ENCODE peak calls at places on chromosomes 1 and 21, in six cellular contexts. One of them, this sample, is unnamed.

GRCh38 chr1:157198619-157199420 is 60.6 kb upstream of the ETV3 start:
- DNase-seq in transverse colon: no peak
- DNase-seq in heart left ventricle: no peak
- DNase-seq in esophagus squamous epithelium: no peak
- DNase-seq in endothelial cell of umbilical vein: no peak
- DNase-seq in right lobe of liver: no peak
- DNase-seq in this sample: no peak

GRCh38 chr1:57167997-57168396 is 202.2 kb upstream of the C8B start:
- DNase-seq in heart left ventricle: no peak
- DNase-seq in esophagus squamous epithelium: no peak
- DNase-seq in right lobe of liver: no peak
- DNase-seq in transverse colon: no peak
- DNase-seq in endothelial cell of umbilical vein: no peak
- DNase-seq in this sample: no peak

GRCh38 chr1:7827134-7827955 is 25.5 kb downstream of the UTS2 start:
- DNase-seq in esophagus squamous epithelium: no peak
- DNase-seq in endothelial cell of umbilical vein: peak
- DNase-seq in transverse colon: no peak
- DNase-seq in right lobe of liver: no peak
- DNase-seq in heart left ventricle: peak
- DNase-seq in this sample: no peak

GRCh38 chr1:27161594-27161993 is 6.7 kb upstream of the SLC9A1 start:
- DNase-seq in right lobe of liver: no peak
- DNase-seq in esophagus squamous epithelium: no peak
- DNase-seq in transverse colon: peak
- DNase-seq in endothelial cell of umbilical vein: peak
- DNase-seq in heart left ventricle: no peak
- DNase-seq in this sample: no peak

GRCh38 chr1:82994866-82995370 is 1004.0 kb downstream of the TTLL7 start:
- DNase-seq in transverse colon: no peak
- DNase-seq in endothelial cell of umbilical vein: no peak
- DNase-seq in heart left ventricle: no peak
- DNase-seq in esophagus squamous epithelium: no peak
- DNase-seq in right lobe of liver: no peak
- DNase-seq in this sample: no peak

GRCh38 chr21:44911066-44911383 is 9.7 kb downstream of the ITGB2 start:
- DNase-seq in endothelial cell of umbilical vein: no peak
- DNase-seq in transverse colon: no peak
- DNase-seq in right lobe of liver: no peak
- DNase-seq in heart left ventricle: no peak
- DNase-seq in esophagus squamous epithelium: no peak
- DNase-seq in this sample: no peak

GRCh38 chr1:117147856-117148588 is 26.5 kb upstream of the TRIM45 start:
- DNase-seq in esophagus squamous epithelium: no peak
- DNase-seq in right lobe of liver: no peak
- DNase-seq in heart left ventricle: no peak
- DNase-seq in endothelial cell of umbilical vein: no peak
- DNase-seq in transverse colon: no peak
- DNase-seq in this sample: no peak

GRCh38 chr1:45012639-45013278 is 705 bp downstream of the UROD start:
- DNase-seq in transverse colon: peak
- DNase-seq in heart left ventricle: peak
- DNase-seq in esophagus squamous epithelium: no peak
- DNase-seq in endothelial cell of umbilical vein: peak
- DNase-seq in right lobe of liver: peak
- DNase-seq in this sample: peak

GRCh38 chr1:7293702-7294630 is 477.1 kb upstream of the VAMP3 start:
- DNase-seq in esophagus squamous epithelium: no peak
- DNase-seq in endothelial cell of umbilical vein: no peak
- DNase-seq in heart left ventricle: no peak
- DNase-seq in right lobe of liver: no peak
- DNase-seq in transverse colon: no peak
- DNase-seq in this sample: no peak

GRCh38 chr1:37410815-37411214 is 63.6 kb upstream of the ZC3H12A start:
- DNase-seq in transverse colon: no peak
- DNase-seq in esophagus squamous epithelium: no peak
- DNase-seq in right lobe of liver: no peak
- DNase-seq in endothelial cell of umbilical vein: peak
- DNase-seq in heart left ventricle: no peak
- DNase-seq in this sample: no peak

GRCh38 chr1:107198581-107198980 is 57.7 kb downstream of the NTNG1 start:
- DNase-seq in right lobe of liver: no peak
- DNase-seq in endothelial cell of umbilical vein: no peak
- DNase-seq in transverse colon: no peak
- DNase-seq in esophagus squamous epithelium: no peak
- DNase-seq in heart left ventricle: no peak
- DNase-seq in this sample: no peak

GRCh38 chr1:57517587-57518397 is 93.9 kb upstream of the DAB1 start:
- DNase-seq in endothelial cell of umbilical vein: no peak
- DNase-seq in esophagus squamous epithelium: no peak
- DNase-seq in heart left ventricle: no peak
- DNase-seq in right lobe of liver: no peak
- DNase-seq in transverse colon: no peak
- DNase-seq in this sample: no peak

GRCh38 chr21:31198575-31198974 is 145.5 kb downstream of the TIAM1 start:
- DNase-seq in esophagus squamous epithelium: no peak
- DNase-seq in endothelial cell of umbilical vein: peak
- DNase-seq in heart left ventricle: no peak
- DNase-seq in right lobe of liver: no peak
- DNase-seq in transverse colon: no peak
- DNase-seq in this sample: no peak

GRCh38 chr1:23627065-23627464 is 64.5 kb upstream of the RPL11 start:
- DNase-seq in right lobe of liver: no peak
- DNase-seq in transverse colon: peak
- DNase-seq in heart left ventricle: no peak
- DNase-seq in endothelial cell of umbilical vein: no peak
- DNase-seq in esophagus squamous epithelium: no peak
- DNase-seq in this sample: no peak

GRCh38 chr21:43801006-43801783 is 11.8 kb downstream of the RRP1 start:
- DNase-seq in right lobe of liver: no peak
- DNase-seq in transverse colon: no peak
- DNase-seq in heart left ventricle: no peak
- DNase-seq in esophagus squamous epithelium: no peak
- DNase-seq in endothelial cell of umbilical vein: no peak
- DNase-seq in this sample: no peak

GRCh38 chr1:111804736-111805135 is 49.0 kb downstream of the DDX20 start:
- DNase-seq in heart left ventricle: no peak
- DNase-seq in endothelial cell of umbilical vein: no peak
- DNase-seq in transverse colon: no peak
- DNase-seq in right lobe of liver: no peak
- DNase-seq in esophagus squamous epithelium: no peak
- DNase-seq in this sample: no peak

GRCh38 chr1:25030674-25031589 is 100.9 kb upstream of the RUNX3 start:
- DNase-seq in transverse colon: peak
- DNase-seq in heart left ventricle: no peak
- DNase-seq in right lobe of liver: no peak
- DNase-seq in esophagus squamous epithelium: no peak
- DNase-seq in endothelial cell of umbilical vein: no peak
- DNase-seq in this sample: no peak

GRCh38 chr1:243855616-243856318 is 5.7 kb upstream of the AKT3 start:
- DNase-seq in esophagus squamous epithelium: no peak
- DNase-seq in heart left ventricle: no peak
- DNase-seq in right lobe of liver: no peak
- DNase-seq in transverse colon: no peak
- DNase-seq in endothelial cell of umbilical vein: no peak
- DNase-seq in this sample: no peak

GRCh38 chr1:175216444-175216843 is 23.9 kb upstream of the KIAA0040 start:
- DNase-seq in endothelial cell of umbilical vein: no peak
- DNase-seq in transverse colon: no peak
- DNase-seq in esophagus squamous epithelium: no peak
- DNase-seq in heart left ventricle: no peak
- DNase-seq in right lobe of liver: no peak
- DNase-seq in this sample: no peak

GRCh38 chr1:1779691-1780597 is 1.7 kb upstream of the NADK start:
- DNase-seq in endothelial cell of umbilical vein: no peak
- DNase-seq in esophagus squamous epithelium: no peak
- DNase-seq in right lobe of liver: peak
- DNase-seq in heart left ventricle: peak
- DNase-seq in transverse colon: peak
- DNase-seq in this sample: no peak

GRCh38 chr1:1777510-1777909 is 760 bp downstream of the NADK start:
- DNase-seq in right lobe of liver: no peak
- DNase-seq in transverse colon: no peak
- DNase-seq in heart left ventricle: peak
- DNase-seq in esophagus squamous epithelium: no peak
- DNase-seq in endothelial cell of umbilical vein: no peak
- DNase-seq in this sample: peak

GRCh38 chr1:1778827-1779675 is 781 bp upstream of the NADK start:
- DNase-seq in transverse colon: peak
- DNase-seq in endothelial cell of umbilical vein: no peak
- DNase-seq in heart left ventricle: peak
- DNase-seq in right lobe of liver: peak
- DNase-seq in esophagus squamous epithelium: peak
- DNase-seq in this sample: peak

GRCh38 chr1:1776672-1777393 is 1.4 kb downstream of the NADK start:
- DNase-seq in transverse colon: no peak
- DNase-seq in heart left ventricle: no peak
- DNase-seq in esophagus squamous epithelium: no peak
- DNase-seq in right lobe of liver: no peak
- DNase-seq in endothelial cell of umbilical vein: no peak
- DNase-seq in this sample: no peak

GRCh38 chr1:1777950-1778826 is at the start of gene NADK:
- DNase-seq in transverse colon: peak
- DNase-seq in endothelial cell of umbilical vein: peak
- DNase-seq in heart left ventricle: peak
- DNase-seq in esophagus squamous epithelium: no peak
- DNase-seq in right lobe of liver: peak
- DNase-seq in this sample: no peak
- TF ChIP-seq POLR2A in transverse colon: no peak
- TF ChIP-seq POLR2A in endothelial cell of umbilical vein: peak
- TF ChIP-seq POLR2A in heart left ventricle: no peak
- TF ChIP-seq POLR2A in esophagus squamous epithelium: no peak
- TF ChIP-seq POLR2A in right lobe of liver: peak
- TF ChIP-seq POLR2A in this sample: peak

GRCh38 chr1:8858112-8858668 is 20.3 kb downstream of the ENO1 start:
- DNase-seq in heart left ventricle: peak
- DNase-seq in transverse colon: no peak
- DNase-seq in right lobe of liver: no peak
- DNase-seq in esophagus squamous epithelium: no peak
- DNase-seq in endothelial cell of umbilical vein: peak
- DNase-seq in this sample: no peak
- TF ChIP-seq POLR2A in heart left ventricle: no peak
- TF ChIP-seq POLR2A in transverse colon: no peak
- TF ChIP-seq POLR2A in right lobe of liver: no peak
- TF ChIP-seq POLR2A in esophagus squamous epithelium: no peak
- TF ChIP-seq POLR2A in endothelial cell of umbilical vein: peak
- TF ChIP-seq POLR2A in this sample: no peak

DNA sequence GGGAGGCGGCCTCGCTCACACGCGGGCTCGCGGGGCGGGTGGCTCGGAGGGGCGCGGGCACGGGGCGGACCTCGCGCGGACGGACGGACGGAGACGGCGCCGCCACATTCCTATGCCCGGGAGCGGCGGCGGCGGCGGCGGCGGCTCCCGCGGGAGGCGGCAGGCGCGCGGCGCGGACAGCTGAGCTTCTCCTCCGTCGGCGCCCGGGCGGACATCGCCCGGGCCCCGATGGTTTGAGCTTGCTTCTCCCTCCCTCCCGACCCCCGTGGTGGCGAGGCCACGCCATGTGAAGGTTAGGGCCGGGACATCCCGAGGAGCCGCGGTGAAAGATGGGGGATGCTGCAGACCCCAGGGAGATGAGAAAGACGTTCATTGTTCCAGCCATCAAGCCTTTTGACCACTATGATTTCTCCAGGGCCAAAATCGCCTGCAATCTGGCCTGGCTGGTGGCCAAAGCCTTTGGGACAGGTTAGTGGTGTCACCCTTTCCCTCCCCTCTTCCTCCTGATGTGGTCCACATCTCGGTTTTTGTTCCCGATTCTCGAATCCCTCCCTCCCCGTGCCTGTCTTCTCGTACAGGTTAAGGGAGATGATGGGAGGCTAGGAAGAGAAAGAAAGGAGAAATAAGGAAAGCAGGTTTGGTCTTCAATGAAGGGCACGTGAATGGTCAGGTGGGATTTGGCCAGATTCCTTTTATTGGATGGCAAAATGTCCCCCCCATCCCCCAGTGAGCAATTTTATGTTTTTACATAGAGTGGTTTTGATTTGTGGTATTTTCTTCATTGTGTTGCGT is 1.0 kb downstream of the CAMSAP2 start:
- DNase-seq in transverse colon: peak
- DNase-seq in endothelial cell of umbilical vein: peak
- DNase-seq in heart left ventricle: peak
- DNase-seq in esophagus squamous epithelium: no peak
- DNase-seq in right lobe of liver: peak
- DNase-seq in this sample: peak
- TF ChIP-seq POLR2A in transverse colon: no peak
- TF ChIP-seq POLR2A in endothelial cell of umbilical vein: peak
- TF ChIP-seq POLR2A in heart left ventricle: no peak
- TF ChIP-seq POLR2A in esophagus squamous epithelium: no peak
- TF ChIP-seq POLR2A in right lobe of liver: no peak
- TF ChIP-seq POLR2A in this sample: no peak

GRCh38 chr1:203629509-203630082 is 3.0 kb downstream of the ATP2B4 start:
- DNase-seq in esophagus squamous epithelium: no peak
- DNase-seq in right lobe of liver: peak
- DNase-seq in endothelial cell of umbilical vein: peak
- DNase-seq in heart left ventricle: peak
- DNase-seq in transverse colon: peak
- DNase-seq in this sample: peak

GRCh38 chr1:203628997-203629508 is 2.4 kb downstream of the ATP2B4 start:
- DNase-seq in heart left ventricle: no peak
- DNase-seq in right lobe of liver: no peak
- DNase-seq in esophagus squamous epithelium: no peak
- DNase-seq in transverse colon: no peak
- DNase-seq in endothelial cell of umbilical vein: peak
- DNase-seq in this sample: no peak

GRCh38 chr1:203627819-203628184 is 1.2 kb downstream of the ATP2B4 start:
- DNase-seq in heart left ventricle: no peak
- DNase-seq in esophagus squamous epithelium: no peak
- DNase-seq in endothelial cell of umbilical vein: peak
- DNase-seq in right lobe of liver: no peak
- DNase-seq in transverse colon: peak
- DNase-seq in this sample: no peak

GRCh38 chr1:203626910-203627246 is 246 bp downstream of the ATP2B4 start:
- DNase-seq in endothelial cell of umbilical vein: no peak
- DNase-seq in right lobe of liver: no peak
- DNase-seq in heart left ventricle: no peak
- DNase-seq in transverse colon: no peak
- DNase-seq in esophagus squamous epithelium: no peak
- DNase-seq in this sample: no peak

DNA sequence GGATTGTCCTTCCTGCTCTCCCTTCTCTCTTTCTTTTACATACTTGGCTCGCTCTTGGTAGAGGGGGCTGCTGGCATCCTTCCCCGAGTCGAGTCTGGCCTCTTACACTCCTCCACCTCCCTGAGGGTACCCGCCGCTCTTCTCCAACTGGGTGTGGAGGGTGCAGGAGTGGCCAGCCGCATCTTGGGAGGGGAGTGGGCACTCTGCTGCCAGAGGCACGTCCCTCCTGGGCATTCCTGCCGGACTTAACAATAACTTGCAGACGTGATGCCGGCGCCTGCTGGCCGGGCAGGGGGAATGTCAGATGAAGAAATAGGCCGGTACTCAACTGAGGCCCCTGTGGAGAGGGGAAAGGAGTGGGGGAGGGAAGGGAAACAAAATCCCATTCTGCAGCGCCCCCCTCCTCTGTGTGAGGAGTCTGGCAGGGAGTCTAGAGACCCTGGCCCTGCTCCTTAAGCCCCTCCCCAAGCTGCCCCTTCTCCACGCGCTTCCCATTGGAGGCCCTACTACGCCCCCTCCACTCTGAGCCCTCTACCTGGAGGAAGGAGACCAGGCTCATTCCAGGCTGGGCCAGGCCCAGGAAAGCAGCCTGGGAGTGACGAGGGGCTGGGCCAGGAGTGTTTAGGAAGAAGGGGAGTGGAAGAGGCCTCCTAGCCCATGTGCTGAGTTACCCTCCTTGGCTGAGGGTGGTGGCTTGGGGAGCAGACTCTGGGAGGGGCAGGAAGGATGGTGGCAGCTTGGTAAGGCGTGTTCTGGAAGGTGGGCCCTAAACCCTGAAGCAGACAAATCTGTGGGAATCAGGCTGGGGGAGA is 1.8 kb downstream of the ATP2B4 start:
- DNase-seq in esophagus squamous epithelium: no peak
- DNase-seq in endothelial cell of umbilical vein: peak
- DNase-seq in transverse colon: peak
- DNase-seq in right lobe of liver: peak
- DNase-seq in heart left ventricle: peak
- DNase-seq in this sample: peak
- TF ChIP-seq POLR2A in esophagus squamous epithelium: no peak
- TF ChIP-seq POLR2A in endothelial cell of umbilical vein: no peak
- TF ChIP-seq POLR2A in transverse colon: peak
- TF ChIP-seq POLR2A in right lobe of liver: no peak
- TF ChIP-seq POLR2A in heart left ventricle: no peak
- TF ChIP-seq POLR2A in this sample: no peak

This sample was measured in uterus.